ENCODE peak calls at places on chromosomes 6 and 20, in eight cellular contexts. K is lung; T is A549; E is PC-3; H is CD8-positive, alpha-beta T cell; L is neural progenitor cell; B is OCI-LY7; I is left lung. O is an unnamed sample. For H3K4me1, the result is how much of the 10 kb centered on the place peaks cover.

GRCh38 chr6:39961178-39961577 is 26.9 kb upstream of the MOCS1 start:
- DNase-seq in K (no peak), T (no peak), E (no peak), H (no peak), L (no peak), B (no peak), I (no peak), O (no peak)

GRCh38 chr20:10708342-10709185 is 34.8 kb upstream of the JAG1 start:
- DNase-seq in K (no peak), T (peak), E (peak), H (no peak), L (peak), B (no peak), I (no peak), O (no peak)

GRCh38 chr20:4545526-4545925 is 176.2 kb upstream of the PRND start:
- DNase-seq in K (no peak), T (no peak), E (no peak), H (no peak), L (no peak), B (no peak), I (no peak), O (no peak)

GRCh38 chr6:118574051-118574865 is 26.2 kb downstream of the PLN start:
- DNase-seq in K (no peak), T (no peak), E (no peak), H (no peak), L (peak), B (peak), I (no peak), O (no peak)

GRCh38 chr6:7268362-7269310 is 44.4 kb downstream of the SSR1 start:
- DNase-seq in K (no peak), T (no peak), E (no peak), H (no peak), L (no peak), B (no peak), I (no peak), O (no peak)

GRCh38 chr6:151958332-151958731 is 150.8 kb downstream of the ESR1 start:
- DNase-seq in K (no peak), T (no peak), E (peak), H (no peak), L (no peak), B (no peak), I (no peak), O (no peak)

GRCh38 chr20:2539341-2539740 is 3.0 kb downstream of the TMC2 start:
- DNase-seq in K (no peak), T (no peak), E (no peak), H (no peak), L (no peak), B (no peak), I (no peak), O (no peak)

GRCh38 chr6:130065616-130066015 is 47.2 kb downstream of the L3MBTL3 start:
- DNase-seq in K (no peak), T (no peak), E (no peak), H (no peak), L (no peak), B (no peak), I (no peak), O (no peak)

GRCh38 chr20:17431621-17432364 is 99.4 kb downstream of the BFSP1 start:
- DNase-seq in K (peak), T (peak), E (peak), H (peak), L (peak), B (peak), I (no peak), O (peak)

GRCh38 chr20:18692453-18692852 is 104.6 kb downstream of the DTD1 start:
- DNase-seq in K (no peak), T (no peak), E (peak), H (no peak), L (no peak), B (no peak), I (no peak), O (no peak)

GRCh38 chr6:112622036-112622435 is 274.9 kb downstream of the RFPL4B start:
- DNase-seq in K (no peak), T (no peak), E (no peak), H (no peak), L (no peak), B (no peak), I (no peak), O (no peak)

GRCh38 chr20:62656205-62656918 is 14.1 kb downstream of the SLCO4A1 start:
- DNase-seq in K (no peak), T (no peak), E (no peak), H (no peak), L (no peak), B (no peak), I (no peak), O (no peak)

GRCh38 chr20:32544893-32545840 is 40.0 kb downstream of the NOL4L start:
- DNase-seq in K (no peak), T (no peak), E (no peak), H (no peak), L (no peak), B (no peak), I (peak), O (no peak)

GRCh38 chr6:111517965-111518364 is 34.9 kb upstream of the REV3L start:
- DNase-seq in K (no peak), T (no peak), E (no peak), H (no peak), L (no peak), B (no peak), I (no peak), O (no peak)

GRCh38 chr6:158815379-158815724 is 3.8 kb downstream of the EZR start:
- DNase-seq in K (no peak), T (no peak), E (no peak), H (no peak), L (no peak), B (no peak), I (no peak), O (peak)

GRCh38 chr6:73604020-73604419 is 49.8 kb downstream of the SLC17A5 start:
- DNase-seq in K (no peak), T (no peak), E (no peak), H (no peak), L (no peak), B (no peak), I (no peak), O (no peak)

GRCh38 chr20:4022386-4023350 is 7.3 kb upstream of the RNF24 start:
- DNase-seq in K (no peak), T (no peak), E (no peak), H (no peak), L (peak), B (no peak), I (no peak), O (no peak)

GRCh38 chr6:124955108-124955851 is 7.0 kb upstream of the RNF217 start:
- DNase-seq in K (no peak), T (no peak), E (no peak), H (no peak), L (peak), B (no peak), I (peak), O (no peak)

GRCh38 chr6:98871057-98871456 is 36.7 kb downstream of the POU3F2 start:
- DNase-seq in K (no peak), T (no peak), E (peak), H (no peak), L (no peak), B (no peak), I (no peak), O (no peak)

GRCh38 chr6:127762284-127762683 is 138.6 kb downstream of the THEMIS start:
- DNase-seq in K (no peak), T (no peak), E (no peak), H (no peak), L (no peak), B (no peak), I (no peak), O (no peak)

GRCh38 chr6:46407785-46408530 is 83.3 kb downstream of the RCAN2 start:
- DNase-seq in K (no peak), T (no peak), E (no peak), H (no peak), L (no peak), B (no peak), I (no peak), O (no peak)

GRCh38 chr20:44219791-44220190 is 9.2 kb upstream of the OSER1 start:
- DNase-seq in K (no peak), T (no peak), E (no peak), H (no peak), L (no peak), B (no peak), I (no peak), O (no peak)

GRCh38 chr6:52834481-52834880 is 6.1 kb downstream of the GSTA5 start:
- DNase-seq in K (no peak), T (no peak), E (peak), H (no peak), L (no peak), B (no peak), I (no peak), O (no peak)

GRCh38 chr6:9095671-9096260 is 660.4 kb upstream of the SLC35B3 start:
- DNase-seq in K (no peak), T (no peak), E (no peak), H (no peak), L (peak), B (no peak), I (no peak), O (no peak)

GRCh38 chr6:125377621-125378020 is 75.9 kb upstream of the HDDC2 start:
- DNase-seq in K (no peak), T (no peak), E (no peak), H (no peak), L (no peak), B (no peak), I (no peak), O (no peak)

GRCh38 chr6:56370591-56371198 is 123.3 kb upstream of the COL21A1 start:
- DNase-seq in K (peak), T (peak), E (peak), H (no peak), L (no peak), B (peak), I (no peak), O (peak)

GRCh38 chr20:63847374-63848002 is 13.8 kb upstream of the ABHD16B start:
- DNase-seq in K (no peak), T (no peak), E (no peak), H (no peak), L (peak), B (no peak), I (no peak), O (no peak)

GRCh38 chr20:14707026-14707680 is 369.7 kb upstream of the FLRT3 start:
- DNase-seq in K (no peak), T (no peak), E (no peak), H (no peak), L (no peak), B (no peak), I (no peak), O (no peak)

GRCh38 chr6:155335265-155335664 is 21.0 kb upstream of the TFB1M start:
- DNase-seq in K (no peak), T (no peak), E (no peak), H (no peak), L (no peak), B (no peak), I (no peak), O (no peak)

GRCh38 chr6:6725834-6726194 is 137.3 kb downstream of the LY86 start:
- DNase-seq in K (no peak), T (no peak), E (no peak), H (no peak), L (no peak), B (no peak), I (no peak), O (no peak)

GRCh38 chr20:24502661-24503060 is 33.2 kb downstream of the SYNDIG1 start:
- DNase-seq in K (no peak), T (no peak), E (no peak), H (no peak), L (no peak), B (no peak), I (no peak), O (no peak)

DNA sequence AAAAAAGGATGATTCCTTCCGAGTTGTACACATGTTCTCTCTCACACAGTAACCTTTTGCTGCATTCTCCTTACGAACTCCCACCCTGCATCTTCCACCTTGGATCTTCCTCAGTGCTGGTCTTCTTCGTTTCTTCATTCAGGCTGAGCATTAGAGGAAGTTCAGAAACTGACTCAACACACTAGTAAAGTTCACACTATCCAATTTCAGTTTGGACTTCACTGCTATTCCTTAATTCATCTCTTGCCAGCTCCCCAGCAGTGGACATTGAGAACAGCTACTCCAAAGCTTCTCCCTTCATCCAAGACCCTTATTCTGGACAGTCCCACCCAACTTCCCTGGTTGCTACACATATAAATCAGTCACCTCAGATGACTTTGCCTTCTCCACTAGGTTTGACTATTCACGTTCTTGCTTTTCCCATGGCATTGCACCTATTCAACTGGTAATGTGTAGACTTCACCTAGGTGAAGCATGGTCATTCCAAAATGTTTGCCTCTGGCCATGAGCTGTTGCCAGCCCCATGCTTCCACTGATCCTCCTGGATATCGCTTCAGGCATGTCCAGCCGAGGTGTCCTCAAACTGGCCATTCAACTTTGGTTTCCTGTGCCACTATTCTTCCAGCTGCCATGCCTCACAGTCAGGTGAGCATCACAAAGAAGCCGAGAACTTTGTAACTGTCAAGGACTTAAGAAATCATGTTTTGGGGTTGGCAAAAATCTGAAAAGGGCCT is 103.9 kb upstream of the EMILIN3 start:
- DNase-seq in K (no peak), T (no peak), E (no peak), H (no peak), L (no peak), B (no peak), I (no peak), O (no peak)
- H3K4me1 ChIP-seq in K (under half), T (under half), E (under half), H (under half), L (under half), B (under half), I (under half), O (under half)

GRCh38 chr6:82740066-82740465 is 325.6 kb downstream of the UBE3D start:
- DNase-seq in K (no peak), T (no peak), E (no peak), H (no peak), L (no peak), B (no peak), I (no peak), O (no peak)

GRCh38 chr6:82737965-82738364 is 327.7 kb downstream of the UBE3D start:
- DNase-seq in K (no peak), T (no peak), E (no peak), H (no peak), L (no peak), B (no peak), I (no peak), O (no peak)

GRCh38 chr6:82739266-82739665 is 326.4 kb downstream of the UBE3D start:
- DNase-seq in K (no peak), T (no peak), E (no peak), H (no peak), L (peak), B (no peak), I (no peak), O (no peak)

GRCh38 chr6:82741325-82741995 is 324.2 kb downstream of the UBE3D start:
- DNase-seq in K (no peak), T (no peak), E (no peak), H (no peak), L (no peak), B (no peak), I (no peak), O (no peak)

GRCh38 chr6:82738773-82739172 is 326.9 kb downstream of the UBE3D start:
- DNase-seq in K (no peak), T (no peak), E (no peak), H (no peak), L (no peak), B (no peak), I (no peak), O (no peak)
- TF ChIP-seq CTCF in K (no peak), T (no peak), E (no peak), H (no peak), L (no peak), B (no peak), I (no peak), O (no peak)

DNA sequence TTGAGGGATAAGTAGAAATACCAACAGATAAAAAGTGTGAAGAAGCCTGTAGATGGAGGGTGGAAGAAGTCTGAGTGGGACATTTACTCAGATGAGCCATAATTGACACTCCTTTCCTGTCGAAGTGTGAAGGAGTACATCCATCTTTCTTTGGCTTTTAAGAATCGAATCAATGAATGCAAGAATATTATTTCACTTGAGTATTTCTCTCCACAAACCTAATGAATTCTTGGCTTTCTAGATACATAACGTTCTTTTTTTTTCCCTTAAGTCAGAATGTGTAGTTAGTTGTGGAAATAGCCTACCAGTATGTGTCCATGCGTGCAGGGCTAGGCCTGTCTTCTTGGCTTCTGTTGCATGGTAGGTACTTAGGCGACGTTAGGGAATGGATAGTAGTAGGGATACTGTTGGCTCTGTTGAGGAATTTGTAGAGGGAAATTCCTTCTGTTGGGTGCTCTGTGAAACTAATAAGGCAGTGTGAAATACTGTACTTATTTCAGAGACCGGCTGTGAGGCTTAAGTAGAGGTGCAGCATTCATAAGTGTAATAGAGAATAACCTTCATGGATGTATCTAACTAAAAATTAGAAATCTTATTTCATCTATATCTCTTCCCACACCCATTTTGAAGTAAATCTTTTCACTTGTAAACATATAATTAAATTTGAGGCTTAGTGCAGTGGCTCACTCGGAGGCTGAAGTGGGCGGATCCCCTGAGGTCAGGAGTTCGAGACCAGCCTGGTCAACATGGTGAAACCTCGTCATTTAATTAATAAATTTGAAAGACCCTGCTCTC is 1.5 kb downstream of the RPS18 start:
- DNase-seq in K (no peak), T (no peak), E (no peak), H (no peak), L (no peak), B (peak), I (no peak), O (no peak)
- H3K4me1 ChIP-seq in K (under half), T (under half), E (under half), H (half or more), L (under half), B (half or more), I (under half), O (under half)

GRCh38 chr6:168060521-168060931 is 18.5 kb downstream of the FRMD1 start:
- DNase-seq in K (no peak), T (peak), E (peak), H (no peak), L (peak), B (no peak), I (peak), O (peak)
- TF ChIP-seq CTCF in K (no peak), T (peak), E (peak), H (no peak), L (peak), B (no peak), I (peak), O (no peak)

DNA sequence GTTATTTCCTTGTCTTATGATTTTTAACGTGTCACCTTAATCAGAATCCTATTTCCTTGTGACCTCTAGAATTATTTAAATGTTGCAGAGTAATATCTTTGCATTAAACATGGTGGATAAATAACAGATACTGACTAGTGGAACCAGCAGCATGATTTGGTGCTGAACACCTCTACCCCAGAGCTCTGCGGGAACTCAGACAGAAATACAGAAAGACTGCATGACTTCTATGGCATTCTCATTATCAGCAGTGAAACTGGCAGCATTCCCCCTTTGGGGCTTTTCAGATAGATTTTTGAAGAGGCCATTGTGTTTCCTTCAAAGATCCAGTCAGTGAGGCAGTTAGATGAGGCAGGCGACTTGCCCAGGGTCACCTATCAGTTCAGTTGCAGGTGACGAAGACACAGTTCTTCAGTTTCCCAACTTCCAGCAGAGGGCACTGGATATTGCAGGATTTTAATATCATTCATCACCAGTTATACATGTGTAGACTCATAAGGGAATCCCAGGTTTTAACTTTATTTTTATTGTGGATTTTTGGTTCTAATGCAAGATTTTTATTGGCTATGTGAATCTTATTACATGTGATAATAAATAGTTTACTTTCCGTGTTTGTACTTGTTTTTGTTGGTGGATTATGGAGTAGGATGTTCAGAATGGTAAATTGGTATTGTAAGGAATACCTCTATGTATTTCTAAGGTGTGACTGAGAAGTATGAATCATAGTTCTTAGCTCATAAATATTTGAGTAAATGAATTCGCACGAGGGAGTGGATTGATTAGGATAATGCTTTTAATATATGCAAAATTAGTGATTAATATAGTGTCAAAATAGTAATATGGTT is 81.3 kb downstream of the AFDN start:
- DNase-seq in K (no peak), T (peak), E (peak), H (no peak), L (no peak), B (peak), I (no peak), O (no peak)
- H3K4me1 ChIP-seq in K (under half), T (under half), E (under half), H (under half), L (under half), B (under half), I (under half), O (under half)

GRCh38 chr6:109023348-109023925 is 71.2 kb downstream of the SESN1 start:
- DNase-seq in K (no peak), T (no peak), E (no peak), H (no peak), L (no peak), B (no peak), I (no peak), O (no peak)
- TF ChIP-seq CTCF in K (no peak), T (no peak), E (no peak), H (no peak), L (no peak), B (no peak), I (no peak), O (no peak)

DNA sequence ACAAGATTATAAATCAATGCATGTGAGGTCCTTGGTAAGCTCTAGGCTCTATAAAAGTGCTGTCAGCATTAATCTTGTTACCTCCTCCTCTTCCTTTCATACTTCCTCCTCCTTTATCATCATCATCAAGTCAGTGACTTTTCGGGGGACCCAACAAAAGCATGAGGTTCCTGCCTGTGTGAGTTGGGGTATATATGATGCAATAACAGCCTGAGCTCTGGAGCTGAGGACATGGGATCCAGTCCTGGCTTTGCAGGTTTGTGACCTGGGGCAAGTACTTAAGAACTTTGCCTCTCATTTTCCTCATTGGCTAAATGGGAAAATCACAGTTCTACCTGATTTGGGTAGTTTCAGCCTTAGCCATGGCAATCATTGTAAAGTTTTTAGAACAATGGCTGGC is 7.1 kb upstream of the PHACTR3 start:
- DNase-seq in K (no peak), T (no peak), E (no peak), H (no peak), L (no peak), B (no peak), I (no peak), O (no peak)
- H3K4me1 ChIP-seq in K (under half), T (under half), E (under half), H (under half), L (under half), B (under half), I (under half), O (under half)

GRCh38 chr6:131182991-131183425 is 47.7 kb downstream of the AKAP7 start:
- DNase-seq in K (no peak), T (peak), E (peak), H (no peak), L (peak), B (peak), I (no peak), O (no peak)
- TF ChIP-seq CTCF in K (peak), T (peak), E (peak), H (peak), L (peak), B (peak), I (peak), O (peak)

O was measured in thyroid gland.